ENCODE peak calls at places on chromosomes 4 and X, in ten cellular contexts. W is NB4; A is left cardiac atrium; E is activated T-helper 1 cell treated with anti-CD3 and anti-CD28 coated beads, Interleukin-12 subunit alpha, Interleukin-12 subunit beta, Interleukin-2, Interleukin-4 antibody, amounts not matched to agents 30 ng/mL and 10 ng/mL and 1 ng/mL, durations not matched to agents 14 hours and 24 hours and 36 hours; X is endothelial cell; G is HAP-1; N is type B pancreatic cell; P is CD8-positive, alpha-beta T cell; D is T-helper 1 cell; I is CD8-positive, alpha-beta memory T cell. K is an unnamed sample.

GRCh38 chr4:6275898-6276563 is 6.4 kb downstream of the WFS1 start:
- DNase-seq in D (no peak), I (no peak), P (no peak), G (no peak), W (no peak), N (no peak), A (no peak), E (no peak), X (no peak), K (no peak)

GRCh38 chr4:140926672-140927071 is 170.5 kb upstream of the TBC1D9 start:
- DNase-seq in W (no peak), I (no peak), P (no peak), N (no peak), E (no peak), A (no peak), D (no peak), X (no peak), G (no peak), K (no peak)

GRCh38 chr4:13912966-13913365 is 285.4 kb upstream of the BOD1L1 start:
- DNase-seq in A (no peak), W (no peak), P (no peak), D (no peak), X (no peak), I (no peak), N (no peak), G (no peak), E (no peak), K (no peak)

GRCh38 chrX:8036914-8037313 is 109.7 kb upstream of the PNPLA4 start:
- DNase-seq in A (no peak), G (no peak), W (no peak), X (no peak), D (no peak), P (no peak), E (no peak), I (no peak), N (no peak), K (no peak)

GRCh38 chr4:108107729-108108382 is 60.9 kb downstream of the LEF1 start:
- DNase-seq in P (peak), A (no peak), I (no peak), N (no peak), W (no peak), G (no peak), E (peak), X (no peak), D (peak), K (no peak)

GRCh38 chr4:94412019-94413017 is 39.4 kb upstream of the PDLIM5 start:
- DNase-seq in A (no peak), N (no peak), E (no peak), W (no peak), D (no peak), P (no peak), G (peak), I (no peak), X (no peak), K (no peak)

GRCh38 chr4:56506110-56506705 is 617 bp downstream of the ARL9 start:
- DNase-seq in I (no peak), X (peak), A (no peak), G (no peak), N (no peak), D (no peak), W (no peak), E (no peak), P (no peak), K (peak)

GRCh38 chrX:120560405-120560841 is 339 bp downstream of the CUL4B start:
- DNase-seq in A (no peak), X (peak), P (peak), E (peak), N (no peak), I (no peak), G (no peak), W (peak), D (peak), K (no peak)

GRCh38 chr4:142645478-142646108 is 200.5 kb downstream of the INPP4B start:
- DNase-seq in A (no peak), E (no peak), P (no peak), I (no peak), N (no peak), G (no peak), D (peak), X (peak), W (peak), K (no peak)

GRCh38 chrX:23344208-23344903 is 9.7 kb downstream of the PTCHD1 start:
- DNase-seq in D (no peak), A (no peak), I (no peak), W (no peak), X (no peak), G (no peak), E (no peak), N (no peak), P (no peak), K (no peak)

GRCh38 chr4:96305030-96305429 is 465.1 kb downstream of the PDHA2 start:
- DNase-seq in D (no peak), E (no peak), N (no peak), W (no peak), I (no peak), G (no peak), X (no peak), A (no peak), P (no peak), K (no peak)

GRCh38 chr4:41369680-41370079 is 113.0 kb downstream of the UCHL1 start:
- DNase-seq in E (no peak), I (no peak), W (no peak), X (no peak), P (no peak), A (peak), D (no peak), N (no peak), G (no peak), K (no peak)

K was measured in neural progenitor cell.